ENCODE peak calls at places on chromosomes 11 and 22, in eight cellular contexts. G, N, M, Q, B, J, R and C are unnamed samples.

GRCh38 chr11:32316232-32316631 is 119.1 kb downstream of the WT1 start:
- DNase-seq in G (no peak), N (no peak), M (no peak), Q (no peak), B (no peak), J (no peak), R (no peak), C (no peak)

GRCh38 chr11:8786933-8787332 is 104.3 kb downstream of the RPL27A start:
- DNase-seq in G (no peak), N (no peak), M (no peak), Q (no peak), B (peak), J (no peak), R (no peak), C (no peak)

GRCh38 chr11:75492181-75492820 is 33.4 kb downstream of the GDPD5 start:
- DNase-seq in G (no peak), N (no peak), M (no peak), Q (no peak), B (peak), J (no peak), R (peak), C (no peak)

GRCh38 chr11:31768744-31769143 is 42.4 kb downstream of the PAX6 start:
- DNase-seq in G (no peak), N (no peak), M (no peak), Q (no peak), B (no peak), J (no peak), R (no peak), C (no peak)

GRCh38 chr22:25702046-25702445 is 39.9 kb upstream of the MYO18B start:
- DNase-seq in G (no peak), N (no peak), M (no peak), Q (no peak), B (peak), J (no peak), R (no peak), C (no peak)

GRCh38 chr22:18977824-18978425 is 41.8 kb upstream of the PRODH start:
- DNase-seq in G (no peak), N (no peak), M (no peak), Q (no peak), B (no peak), J (no peak), R (no peak), C (no peak)

GRCh38 chr11:61125310-61125684 is 23.0 kb downstream of the CD5 start:
- DNase-seq in G (no peak), N (no peak), M (no peak), Q (no peak), B (no peak), J (no peak), R (no peak), C (no peak)

GRCh38 chr11:78192911-78193341 is 4.2 kb downstream of the USP35 start:
- DNase-seq in G (no peak), N (no peak), M (no peak), Q (no peak), B (no peak), J (no peak), R (peak), C (no peak)

GRCh38 chr11:64765291-64765803 is 5.6 kb upstream of the PYGM start:
- DNase-seq in G (no peak), N (no peak), M (peak), Q (no peak), B (no peak), J (no peak), R (no peak), C (no peak)

GRCh38 chr11:111347002-111347722 is 31.9 kb downstream of the POU2AF1 start:
- DNase-seq in G (no peak), N (peak), M (no peak), Q (no peak), B (no peak), J (no peak), R (no peak), C (no peak)

GRCh38 chr11:24635588-24636290 is 138.9 kb downstream of the LUZP2 start:
- DNase-seq in G (no peak), N (no peak), M (no peak), Q (no peak), B (peak), J (no peak), R (no peak), C (no peak)

GRCh38 chr11:114162719-114163123 is 103.2 kb downstream of the ZBTB16 start:
- DNase-seq in G (peak), N (peak), M (no peak), Q (peak), B (peak), J (peak), R (no peak), C (peak)

GRCh38 chr11:4115128-4115527 is 20.5 kb downstream of the RRM1 start:
- DNase-seq in G (no peak), N (no peak), M (no peak), Q (no peak), B (no peak), J (no peak), R (no peak), C (no peak)

GRCh38 chr11:104609297-104609696 is 289.0 kb downstream of the CASP12 start:
- DNase-seq in G (peak), N (no peak), M (peak), Q (no peak), B (peak), J (no peak), R (peak), C (no peak)

GRCh38 chr11:1086171-1087102 is 11.8 kb downstream of the MUC2 start:
- DNase-seq in G (no peak), N (no peak), M (no peak), Q (peak), B (no peak), J (no peak), R (no peak), C (no peak)

GRCh38 chr22:44181912-44182590 is 1.3 kb downstream of the PARVG start:
- DNase-seq in G (no peak), N (no peak), M (no peak), Q (no peak), B (no peak), J (no peak), R (no peak), C (no peak)

GRCh38 chr11:47278769-47279168 is 8.8 kb downstream of the MADD start:
- DNase-seq in G (no peak), N (no peak), M (no peak), Q (no peak), B (no peak), J (no peak), R (no peak), C (no peak)

GRCh38 chr11:103682318-103683184 is 353.9 kb upstream of the DDI1 start:
- DNase-seq in G (peak), N (peak), M (peak), Q (peak), B (peak), J (peak), R (peak), C (no peak)

GRCh38 chr11:61022311-61023085 is 51.0 kb downstream of the CD6 start:
- DNase-seq in G (no peak), N (no peak), M (no peak), Q (no peak), B (no peak), J (no peak), R (no peak), C (no peak)

GRCh38 chr11:20155683-20156279 is 4.5 kb downstream of the DBX1 start:
- DNase-seq in G (no peak), N (no peak), M (peak), Q (no peak), B (no peak), J (no peak), R (no peak), C (no peak)

GRCh38 chr11:131672191-131672590 is 301.8 kb downstream of the NTM start:
- DNase-seq in G (no peak), N (no peak), M (no peak), Q (no peak), B (peak), J (no peak), R (no peak), C (no peak)

GRCh38 chr11:94997437-94997836 is 23.9 kb downstream of the KDM4D start:
- DNase-seq in G (no peak), N (no peak), M (no peak), Q (no peak), B (no peak), J (no peak), R (no peak), C (no peak)
- TF ChIP-seq CTCF in G (peak), N (no peak), M (no peak), Q (no peak), B (peak), J (no peak), R (no peak), C (no peak)

GRCh38 chr11:10315083-10315482 is 10.2 kb downstream of the ADM start:
- DNase-seq in G (no peak), N (no peak), M (no peak), Q (no peak), B (no peak), J (no peak), R (no peak), C (no peak)

GRCh38 chr11:10309163-10310093 is 4.6 kb downstream of the ADM start:
- DNase-seq in G (peak), N (no peak), M (no peak), Q (no peak), B (peak), J (peak), R (no peak), C (no peak)

GRCh38 chr11:10310301-10310841 is 5.5 kb downstream of the ADM start:
- DNase-seq in G (peak), N (no peak), M (no peak), Q (no peak), B (peak), J (no peak), R (no peak), C (no peak)

GRCh38 chr11:10314199-10315072 is 9.6 kb downstream of the ADM start:
- DNase-seq in G (peak), N (no peak), M (peak), Q (no peak), B (peak), J (no peak), R (peak), C (no peak)

DNA sequence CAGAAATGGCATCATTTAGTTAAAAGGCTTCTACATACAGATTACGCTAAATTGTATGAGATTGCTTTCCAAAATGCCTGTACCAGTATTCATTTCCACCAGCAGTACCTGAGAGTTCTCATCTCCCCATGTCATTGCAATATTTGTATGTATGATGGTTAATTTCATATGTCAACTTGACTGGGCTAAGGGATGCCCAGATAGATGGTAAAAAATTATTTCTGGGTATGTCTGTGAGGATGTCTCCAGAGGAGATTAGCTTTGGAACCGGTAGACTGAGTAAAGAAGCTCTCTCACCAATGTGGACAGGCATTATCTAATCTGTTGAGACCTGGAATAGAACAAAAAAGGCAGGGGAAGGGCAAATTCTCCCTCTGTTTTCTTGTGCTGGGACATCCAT is 6.9 kb downstream of the ADM start:
- DNase-seq in G (no peak), N (no peak), M (no peak), Q (no peak), B (no peak), J (no peak), R (no peak), C (no peak)
- H3K27ac ChIP-seq in G (no peak), N (no peak), M (no peak), Q (no peak), B (no peak), J (no peak), R (no peak), C (no peak)

GRCh38 chr22:46382524-46382923 is 47.0 kb downstream of the TRMU start:
- DNase-seq in G (no peak), N (no peak), M (no peak), Q (no peak), B (no peak), J (no peak), R (no peak), C (no peak)

GRCh38 chr22:46388647-46389046 is 53.1 kb downstream of the TRMU start:
- DNase-seq in G (no peak), N (no peak), M (no peak), Q (no peak), B (no peak), J (no peak), R (no peak), C (no peak)

GRCh38 chr22:46387748-46388147 is 52.2 kb downstream of the TRMU start:
- DNase-seq in G (no peak), N (no peak), M (no peak), Q (no peak), B (no peak), J (no peak), R (no peak), C (no peak)

GRCh38 chr22:46389081-46389480 is 53.6 kb downstream of the TRMU start:
- DNase-seq in G (no peak), N (no peak), M (no peak), Q (no peak), B (no peak), J (no peak), R (no peak), C (no peak)

DNA sequence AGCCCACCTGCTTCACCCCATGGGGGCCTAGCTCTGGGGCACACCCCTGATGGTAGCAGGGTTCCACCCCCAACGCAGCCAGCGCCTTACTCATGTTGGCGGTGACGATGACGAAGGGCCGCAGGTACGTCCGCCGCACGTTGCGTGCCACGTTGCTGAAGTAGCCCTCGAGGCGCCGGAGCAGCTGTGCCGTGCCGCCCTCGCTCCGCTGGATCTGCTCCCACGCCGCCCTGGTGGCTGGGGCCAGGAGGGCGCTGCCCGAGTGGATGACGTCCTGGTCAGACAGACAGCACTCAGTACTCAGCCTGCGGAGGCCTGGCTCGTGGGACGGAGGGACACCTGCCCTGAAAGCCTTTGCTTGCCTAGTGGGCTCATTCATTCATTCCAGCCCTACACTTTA is 50.8 kb downstream of the TRMU start:
- DNase-seq in G (no peak), N (no peak), M (no peak), Q (no peak), B (no peak), J (no peak), R (no peak), C (no peak)
- TF ChIP-seq CTCF in G (peak), N (no peak), M (peak), Q (no peak), B (no peak), J (no peak), R (no peak), C (no peak)

GRCh38 chr22:37169412-37169811 is 18.6 kb downstream of the C1QTNF6 start:
- DNase-seq in G (no peak), N (peak), M (no peak), Q (no peak), B (no peak), J (peak), R (no peak), C (no peak)
- H3K27ac ChIP-seq in G (no peak), N (no peak), M (no peak), Q (no peak), B (no peak), J (no peak), R (no peak), C (no peak)

GRCh38 chr11:121318848-121319834 is 26.6 kb downstream of the SC5D start:
- DNase-seq in G (peak), N (no peak), M (peak), Q (no peak), B (peak), J (peak), R (peak), C (no peak)

GRCh38 chr11:121326230-121326629 is 33.7 kb downstream of the SC5D start:
- DNase-seq in G (no peak), N (no peak), M (no peak), Q (no peak), B (no peak), J (no peak), R (no peak), C (no peak)

GRCh38 chr11:121321614-121322243 is 29.2 kb downstream of the SC5D start:
- DNase-seq in G (no peak), N (no peak), M (peak), Q (peak), B (peak), J (no peak), R (peak), C (no peak)

GRCh38 chr11:121328213-121328966 is 35.8 kb downstream of the SC5D start:
- DNase-seq in G (no peak), N (no peak), M (no peak), Q (no peak), B (no peak), J (no peak), R (no peak), C (no peak)

GRCh38 chr11:121323208-121323607 is 30.6 kb downstream of the SC5D start:
- DNase-seq in G (no peak), N (no peak), M (peak), Q (no peak), B (no peak), J (no peak), R (no peak), C (no peak)
- TF ChIP-seq CTCF in G (peak), N (no peak), M (peak), Q (peak), B (no peak), J (no peak), R (no peak), C (no peak)

GRCh38 chr11:109120341-109120740 is 301.6 kb upstream of the C11orf87 start:
- DNase-seq in G (no peak), N (no peak), M (no peak), Q (no peak), B (no peak), J (no peak), R (no peak), C (no peak)
- H3K27ac ChIP-seq in G (no peak), N (no peak), M (no peak), Q (no peak), B (no peak), J (no peak), R (no peak), C (no peak)